ENCODE peak calls at places on chromosomes 4 and X, in seven cellular contexts. One of them, this sample, is unnamed.

GRCh38 chrX:58025979-58026378 is 115.7 kb upstream of the ZXDA start:
- DNase-seq in tibial nerve: no peak
- DNase-seq in upper lobe of left lung: no peak
- DNase-seq in heart left ventricle: peak; percentile 15
- DNase-seq in uterus: no peak
- DNase-seq in suprapubic skin: no peak
- DNase-seq in body of pancreas: peak; percentile 23
- DNase-seq in this sample: no peak

GRCh38 chr4:150971901-150972300 is 43.2 kb downstream of the LRBA start:
- DNase-seq in tibial nerve: no peak
- DNase-seq in upper lobe of left lung: no peak
- DNase-seq in heart left ventricle: no peak
- DNase-seq in uterus: no peak
- DNase-seq in suprapubic skin: no peak
- DNase-seq in body of pancreas: no peak
- DNase-seq in this sample: no peak

GRCh38 chr4:9384126-9384525 is 21.2 kb downstream of the USP17L30 start:
- DNase-seq in tibial nerve: no peak
- DNase-seq in upper lobe of left lung: no peak
- DNase-seq in heart left ventricle: no peak
- DNase-seq in uterus: no peak
- DNase-seq in suprapubic skin: no peak
- DNase-seq in body of pancreas: no peak
- DNase-seq in this sample: no peak

GRCh38 chrX:102154900-102155805 is 624 bp downstream of the BEX5 start:
- DNase-seq in tibial nerve: no peak
- DNase-seq in upper lobe of left lung: no peak
- DNase-seq in heart left ventricle: no peak
- DNase-seq in uterus: peak; percentile 15
- DNase-seq in suprapubic skin: no peak
- DNase-seq in body of pancreas: peak; percentile 9
- DNase-seq in this sample: no peak

GRCh38 chr4:83334425-83335241 is at the start of gene HPSE:
- DNase-seq in tibial nerve: peak; percentile 64
- DNase-seq in upper lobe of left lung: peak; percentile 92
- DNase-seq in heart left ventricle: peak; percentile 80
- DNase-seq in uterus: peak; percentile 78
- DNase-seq in suprapubic skin: peak; percentile 88
- DNase-seq in body of pancreas: peak; percentile 85
- DNase-seq in this sample: peak; percentile 87

GRCh38 chr4:127936974-127937373 is 28.0 kb downstream of the MFSD8 start:
- DNase-seq in tibial nerve: no peak
- DNase-seq in upper lobe of left lung: no peak
- DNase-seq in heart left ventricle: no peak
- DNase-seq in uterus: no peak
- DNase-seq in suprapubic skin: no peak
- DNase-seq in body of pancreas: no peak
- DNase-seq in this sample: no peak

GRCh38 chr4:92035666-92036065 is 268.1 kb upstream of the GRID2 start:
- DNase-seq in tibial nerve: no peak
- DNase-seq in upper lobe of left lung: no peak
- DNase-seq in heart left ventricle: no peak
- DNase-seq in uterus: no peak
- DNase-seq in suprapubic skin: no peak
- DNase-seq in body of pancreas: no peak
- DNase-seq in this sample: no peak

GRCh38 chr4:48722509-48723446 is 57.3 kb downstream of the FRYL start:
- DNase-seq in tibial nerve: no peak
- DNase-seq in upper lobe of left lung: no peak
- DNase-seq in heart left ventricle: no peak
- DNase-seq in uterus: no peak
- DNase-seq in suprapubic skin: no peak
- DNase-seq in body of pancreas: no peak
- DNase-seq in this sample: no peak

GRCh38 chrX:72142094-72142843 is 10.6 kb upstream of the RTL5 start:
- DNase-seq in tibial nerve: no peak
- DNase-seq in upper lobe of left lung: no peak
- DNase-seq in heart left ventricle: no peak
- DNase-seq in uterus: no peak
- DNase-seq in suprapubic skin: no peak
- DNase-seq in body of pancreas: peak; percentile 29
- DNase-seq in this sample: no peak

GRCh38 chr4:135120190-135120589 is 918.6 kb upstream of the PABPC4L start:
- DNase-seq in tibial nerve: no peak
- DNase-seq in upper lobe of left lung: no peak
- DNase-seq in heart left ventricle: no peak
- DNase-seq in uterus: no peak
- DNase-seq in suprapubic skin: no peak
- DNase-seq in body of pancreas: no peak
- DNase-seq in this sample: no peak

GRCh38 chr4:180828455-180829018 is 1414.7 kb upstream of the TENM3 start:
- DNase-seq in tibial nerve: no peak
- DNase-seq in upper lobe of left lung: no peak
- DNase-seq in heart left ventricle: no peak
- DNase-seq in uterus: no peak
- DNase-seq in suprapubic skin: no peak
- DNase-seq in body of pancreas: peak; percentile 5
- DNase-seq in this sample: no peak

GRCh38 chr4:8319731-8320385 is 50.3 kb downstream of the HTRA3 start:
- DNase-seq in tibial nerve: no peak
- DNase-seq in upper lobe of left lung: no peak
- DNase-seq in heart left ventricle: peak; percentile 83
- DNase-seq in uterus: peak; percentile 72
- DNase-seq in suprapubic skin: peak; percentile 67
- DNase-seq in body of pancreas: no peak
- DNase-seq in this sample: peak; percentile 93

GRCh38 chr4:47827339-47828047 is 10.4 kb downstream of the CORIN start:
- DNase-seq in tibial nerve: no peak
- DNase-seq in upper lobe of left lung: no peak
- DNase-seq in heart left ventricle: no peak
- DNase-seq in uterus: no peak
- DNase-seq in suprapubic skin: no peak
- DNase-seq in body of pancreas: no peak
- DNase-seq in this sample: no peak

GRCh38 chr4:47913858-47914218 is 545 bp downstream of the NFXL1 start:
- DNase-seq in tibial nerve: no peak
- DNase-seq in upper lobe of left lung: peak; percentile 88
- DNase-seq in heart left ventricle: peak; percentile 30
- DNase-seq in uterus: peak; percentile 35
- DNase-seq in suprapubic skin: peak; percentile 79
- DNase-seq in body of pancreas: peak; percentile 45
- DNase-seq in this sample: peak; percentile 69

GRCh38 chr4:47741200-47741599 is 96.7 kb downstream of the CORIN start:
- DNase-seq in tibial nerve: no peak
- DNase-seq in upper lobe of left lung: no peak
- DNase-seq in heart left ventricle: no peak
- DNase-seq in uterus: no peak
- DNase-seq in suprapubic skin: no peak
- DNase-seq in body of pancreas: no peak
- DNase-seq in this sample: no peak

GRCh38 chr4:121073672-121074386 is 1.5 kb upstream of the NDNF start:
- DNase-seq in tibial nerve: no peak
- DNase-seq in upper lobe of left lung: no peak
- DNase-seq in heart left ventricle: no peak
- DNase-seq in uterus: no peak
- DNase-seq in suprapubic skin: no peak
- DNase-seq in body of pancreas: no peak
- DNase-seq in this sample: no peak

GRCh38 chr4:108210989-108211725 is 42.4 kb upstream of the LEF1 start:
- DNase-seq in tibial nerve: no peak
- DNase-seq in upper lobe of left lung: no peak
- DNase-seq in heart left ventricle: no peak
- DNase-seq in uterus: no peak
- DNase-seq in suprapubic skin: no peak
- DNase-seq in body of pancreas: no peak
- DNase-seq in this sample: no peak

GRCh38 chr4:73897380-73898136 is 28.4 kb downstream of the CXCL1 start:
- DNase-seq in tibial nerve: no peak
- DNase-seq in upper lobe of left lung: no peak
- DNase-seq in heart left ventricle: no peak
- DNase-seq in uterus: no peak
- DNase-seq in suprapubic skin: no peak
- DNase-seq in body of pancreas: no peak
- DNase-seq in this sample: no peak

GRCh38 chrX:130118396-130118795 is 8.1 kb upstream of the ELF4 start:
- DNase-seq in tibial nerve: no peak
- DNase-seq in upper lobe of left lung: no peak
- DNase-seq in heart left ventricle: no peak
- DNase-seq in uterus: peak; percentile 47
- DNase-seq in suprapubic skin: no peak
- DNase-seq in body of pancreas: no peak
- DNase-seq in this sample: no peak

GRCh38 chr4:2827874-2828751 is 15.5 kb upstream of the ADD1 start:
- DNase-seq in tibial nerve: no peak
- DNase-seq in upper lobe of left lung: peak; percentile 28
- DNase-seq in heart left ventricle: peak; percentile 14
- DNase-seq in uterus: no peak
- DNase-seq in suprapubic skin: peak; percentile 73
- DNase-seq in body of pancreas: no peak
- DNase-seq in this sample: peak; percentile 63

GRCh38 chr4:153789741-153790651 is 1.1 kb upstream of the SFRP2 start:
- DNase-seq in tibial nerve: no peak
- DNase-seq in upper lobe of left lung: no peak
- DNase-seq in heart left ventricle: no peak
- DNase-seq in uterus: no peak
- DNase-seq in suprapubic skin: no peak
- DNase-seq in body of pancreas: no peak
- DNase-seq in this sample: peak; percentile 63

GRCh38 chrX:34656467-34656841 is 631 bp downstream of the TMEM47 start:
- DNase-seq in tibial nerve: no peak
- DNase-seq in upper lobe of left lung: no peak
- DNase-seq in heart left ventricle: peak; percentile 17
- DNase-seq in uterus: peak; percentile 14
- DNase-seq in suprapubic skin: no peak
- DNase-seq in body of pancreas: no peak
- DNase-seq in this sample: peak; percentile 60

GRCh38 chr4:10185518-10186227 is 69.1 kb upstream of the WDR1 start:
- DNase-seq in tibial nerve: no peak
- DNase-seq in upper lobe of left lung: no peak
- DNase-seq in heart left ventricle: no peak
- DNase-seq in uterus: no peak
- DNase-seq in suprapubic skin: no peak
- DNase-seq in body of pancreas: no peak
- DNase-seq in this sample: no peak

GRCh38 chrX:68433155-68433980 is at the start of gene OPHN1:
- DNase-seq in tibial nerve: peak; percentile 64
- DNase-seq in upper lobe of left lung: peak; percentile 89
- DNase-seq in heart left ventricle: peak; percentile 74
- DNase-seq in uterus: peak; percentile 80
- DNase-seq in suprapubic skin: peak; percentile 84
- DNase-seq in body of pancreas: peak; percentile 78
- DNase-seq in this sample: peak; percentile 90

GRCh38 chr4:182062458-182062857 is 180.7 kb upstream of the TENM3 start:
- DNase-seq in tibial nerve: no peak
- DNase-seq in upper lobe of left lung: no peak
- DNase-seq in heart left ventricle: no peak
- DNase-seq in uterus: no peak
- DNase-seq in suprapubic skin: no peak
- DNase-seq in body of pancreas: no peak
- DNase-seq in this sample: no peak
- H3K36me3 ChIP-seq in tibial nerve: no peaks in the 10 kb centered on the region
- H3K36me3 ChIP-seq in upper lobe of left lung: no peaks in the 10 kb centered on the region
- H3K36me3 ChIP-seq in heart left ventricle: no peaks in the 10 kb centered on the region
- H3K36me3 ChIP-seq in uterus: no peaks in the 10 kb centered on the region
- H3K36me3 ChIP-seq in suprapubic skin: no peaks in the 10 kb centered on the region
- H3K36me3 ChIP-seq in body of pancreas: no peaks in the 10 kb centered on the region
- H3K36me3 ChIP-seq in this sample: no peaks in the 10 kb centered on the region

DNA sequence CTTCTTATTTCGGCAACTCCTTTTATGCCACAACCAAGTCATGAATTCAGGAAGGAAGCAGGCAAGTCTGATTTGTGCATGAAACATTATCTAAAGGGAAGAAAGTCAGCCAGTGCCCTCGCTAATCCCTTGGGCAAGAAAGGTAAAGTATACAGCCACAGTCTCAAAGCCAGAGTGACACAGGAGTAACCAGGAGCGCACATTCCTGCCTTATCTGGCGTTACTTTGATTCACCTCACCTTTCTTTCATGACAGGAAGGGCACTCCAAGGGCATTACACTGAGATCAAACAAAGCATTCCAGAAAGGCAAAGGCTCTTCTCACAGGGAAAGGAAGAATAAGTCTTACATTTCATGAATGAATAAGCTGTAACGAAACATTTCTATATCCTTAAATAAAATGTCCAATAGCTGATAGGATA is 38.8 kb downstream of the FAT1 start:
- DNase-seq in tibial nerve: no peak
- DNase-seq in upper lobe of left lung: no peak
- DNase-seq in heart left ventricle: no peak
- DNase-seq in uterus: no peak
- DNase-seq in suprapubic skin: no peak
- DNase-seq in body of pancreas: no peak
- DNase-seq in this sample: no peak
- H3K4me1 ChIP-seq in tibial nerve: peaks cover 21% of the 10 kb centered on the region
- H3K4me1 ChIP-seq in upper lobe of left lung: peaks cover 8% of the 10 kb centered on the region
- H3K4me1 ChIP-seq in heart left ventricle: peaks cover 5% of the 10 kb centered on the region
- H3K4me1 ChIP-seq in uterus: no peaks in the 10 kb centered on the region
- H3K4me1 ChIP-seq in suprapubic skin: peaks cover 30% of the 10 kb centered on the region
- H3K4me1 ChIP-seq in body of pancreas: peaks cover 34% of the 10 kb centered on the region
- H3K4me1 ChIP-seq in this sample: no peaks in the 10 kb centered on the region

DNA sequence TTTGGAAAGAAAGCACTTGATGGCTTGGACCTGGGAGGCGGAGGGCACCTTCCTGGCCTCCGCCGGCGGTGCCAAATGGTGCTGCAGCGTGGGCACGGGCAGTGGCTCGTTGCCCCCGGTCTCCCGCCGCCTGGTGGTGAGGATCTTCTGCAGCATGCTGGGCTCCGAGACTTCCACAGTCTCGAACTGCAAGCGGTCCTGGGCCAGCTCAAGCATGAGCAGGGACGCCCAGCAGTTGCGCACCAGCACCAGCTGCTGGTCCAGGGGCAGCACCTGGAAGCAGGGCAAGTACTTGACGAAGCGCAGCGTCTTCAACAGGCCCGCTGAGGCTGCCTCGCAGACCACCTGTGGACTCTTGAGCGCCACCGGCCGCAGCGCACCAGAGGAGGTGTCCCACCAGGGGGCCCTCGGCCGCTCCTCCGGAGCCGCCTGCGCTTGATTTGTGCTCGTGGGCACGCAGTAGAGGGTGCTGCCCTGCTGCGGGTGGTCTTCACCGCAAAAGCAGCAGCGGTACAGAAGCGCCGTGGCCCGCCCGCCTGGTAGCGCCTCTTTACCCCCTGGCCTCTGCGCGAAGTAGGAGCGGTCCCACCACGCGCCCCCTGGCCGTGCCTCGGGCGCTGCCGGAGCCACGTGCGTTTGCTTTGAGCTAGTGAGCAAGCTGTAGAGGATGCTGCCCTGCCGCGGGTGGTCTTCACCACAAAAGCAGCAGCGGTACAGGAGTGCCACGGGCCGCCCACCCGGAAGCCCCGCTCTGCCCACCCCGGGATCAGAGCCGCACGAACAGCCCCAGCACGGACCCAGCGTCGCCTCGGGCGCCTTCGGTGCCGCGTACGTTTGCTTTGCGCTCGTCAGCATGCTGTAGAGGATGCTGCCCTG is 689 bp downstream of the NR0B1 start:
- DNase-seq in tibial nerve: no peak
- DNase-seq in upper lobe of left lung: peak; percentile 63
- DNase-seq in heart left ventricle: no peak
- DNase-seq in uterus: no peak
- DNase-seq in suprapubic skin: no peak
- DNase-seq in body of pancreas: no peak
- DNase-seq in this sample: no peak
- TF ChIP-seq POLR2A in tibial nerve: no peak
- TF ChIP-seq POLR2A in upper lobe of left lung: no peak
- TF ChIP-seq POLR2A in heart left ventricle: no peak
- TF ChIP-seq POLR2A in uterus: no peak
- TF ChIP-seq POLR2A in suprapubic skin: no peak
- TF ChIP-seq POLR2A in body of pancreas: no peak
- TF ChIP-seq POLR2A in this sample: no peak

GRCh38 chrX:100829730-100830129 is 9.5 kb downstream of the CSTF2 start:
- DNase-seq in tibial nerve: no peak
- DNase-seq in upper lobe of left lung: no peak
- DNase-seq in heart left ventricle: no peak
- DNase-seq in uterus: no peak
- DNase-seq in suprapubic skin: no peak
- DNase-seq in body of pancreas: no peak
- DNase-seq in this sample: no peak
- H3K36me3 ChIP-seq in tibial nerve: no peaks in the 10 kb centered on the region
- H3K36me3 ChIP-seq in upper lobe of left lung: peaks cover 50% of the 10 kb centered on the region
- H3K36me3 ChIP-seq in heart left ventricle: no peaks in the 10 kb centered on the region
- H3K36me3 ChIP-seq in uterus: no peaks in the 10 kb centered on the region
- H3K36me3 ChIP-seq in suprapubic skin: peaks cover 37% of the 10 kb centered on the region
- H3K36me3 ChIP-seq in body of pancreas: peaks cover 2% of the 10 kb centered on the region
- H3K36me3 ChIP-seq in this sample: no peaks in the 10 kb centered on the region